ENCODE peak calls at places on chromosomes 5 and 9, in five cellular contexts. One of them, this sample, is unnamed.
A peak's percentile ranks its signal among the peaks of the same experiment; 100 is the strongest.

GRCh38 chr5:137201876-137202275 is 297.2 kb downstream of the SPOCK1 start:
- DNase-seq in cardiac fibroblast: peak; percentile 88
- DNase-seq in adrenal gland: no peak
- DNase-seq in fibroblast of mammary gland: peak; percentile 99
- DNase-seq in GM10248: no peak
- DNase-seq in this sample: no peak

GRCh38 chr9:131923766-131924165 is 155.9 kb downstream of the MED27 start:
- DNase-seq in GM10248: no peak
- DNase-seq in cardiac fibroblast: no peak
- DNase-seq in adrenal gland: no peak
- DNase-seq in fibroblast of mammary gland: no peak
- DNase-seq in this sample: no peak

GRCh38 chr5:57313716-57314115 is 139.9 kb downstream of the GPBP1 start:
- DNase-seq in GM10248: no peak
- DNase-seq in cardiac fibroblast: no peak
- DNase-seq in fibroblast of mammary gland: no peak
- DNase-seq in adrenal gland: no peak
- DNase-seq in this sample: no peak

GRCh38 chr5:127960126-127960744 is 123.3 kb upstream of the SLC12A2 start:
- DNase-seq in fibroblast of mammary gland: peak; percentile 16
- DNase-seq in cardiac fibroblast: peak; percentile 62
- DNase-seq in GM10248: no peak
- DNase-seq in adrenal gland: peak; percentile 13
- DNase-seq in this sample: no peak

GRCh38 chr5:143673676-143674468 is 138.1 kb upstream of the HMHB1 start:
- DNase-seq in cardiac fibroblast: no peak
- DNase-seq in adrenal gland: no peak
- DNase-seq in fibroblast of mammary gland: no peak
- DNase-seq in GM10248: no peak
- DNase-seq in this sample: no peak

GRCh38 chr5:163682226-163682625 is 176.8 kb downstream of the MAT2B start:
- DNase-seq in adrenal gland: no peak
- DNase-seq in GM10248: no peak
- DNase-seq in fibroblast of mammary gland: peak; percentile 15
- DNase-seq in cardiac fibroblast: no peak
- DNase-seq in this sample: no peak

GRCh38 chr5:54363669-54364068 is 53.3 kb upstream of the ARL15 start:
- DNase-seq in GM10248: no peak
- DNase-seq in fibroblast of mammary gland: peak; percentile 53
- DNase-seq in adrenal gland: no peak
- DNase-seq in cardiac fibroblast: no peak
- DNase-seq in this sample: no peak

GRCh38 chr5:94045839-94046782 is 304.7 kb upstream of the POU5F2 start:
- DNase-seq in GM10248: no peak
- DNase-seq in cardiac fibroblast: no peak
- DNase-seq in adrenal gland: no peak
- DNase-seq in fibroblast of mammary gland: no peak
- DNase-seq in this sample: no peak

GRCh38 chr5:140073296-140073695 is 30.2 kb upstream of the NRG2 start:
- DNase-seq in fibroblast of mammary gland: peak; percentile 28
- DNase-seq in GM10248: peak; percentile 28
- DNase-seq in cardiac fibroblast: peak; percentile 33
- DNase-seq in adrenal gland: no peak
- DNase-seq in this sample: no peak

GRCh38 chr9:114287763-114288232 is 35.1 kb upstream of the ORM1 start:
- DNase-seq in adrenal gland: no peak
- DNase-seq in GM10248: no peak
- DNase-seq in cardiac fibroblast: no peak
- DNase-seq in fibroblast of mammary gland: no peak
- DNase-seq in this sample: no peak

GRCh38 chr5:1118231-1118698 is 6.4 kb upstream of the SLC12A7 start:
- DNase-seq in GM10248: no peak
- DNase-seq in cardiac fibroblast: peak; percentile 19
- DNase-seq in fibroblast of mammary gland: peak; percentile 26
- DNase-seq in adrenal gland: peak; percentile 70
- DNase-seq in this sample: no peak

GRCh38 chr5:175246242-175246891 is 197.6 kb downstream of the DRD1 start:
- DNase-seq in adrenal gland: peak; percentile 41
- DNase-seq in cardiac fibroblast: peak; percentile 56
- DNase-seq in fibroblast of mammary gland: peak; percentile 94
- DNase-seq in GM10248: no peak
- DNase-seq in this sample: no peak

GRCh38 chr9:135596211-135596610 is 34.7 kb downstream of the PAEP start:
- DNase-seq in fibroblast of mammary gland: no peak
- DNase-seq in GM10248: no peak
- DNase-seq in adrenal gland: no peak
- DNase-seq in cardiac fibroblast: no peak
- DNase-seq in this sample: no peak

GRCh38 chr5:151270599-151270998 is 17.6 kb downstream of the GM2A start:
- DNase-seq in GM10248: peak; percentile 64
- DNase-seq in cardiac fibroblast: no peak
- DNase-seq in fibroblast of mammary gland: peak; percentile 65
- DNase-seq in adrenal gland: no peak
- DNase-seq in this sample: no peak

GRCh38 chr9:70791936-70792335 is 329.5 kb downstream of the TRPM3 start:
- DNase-seq in adrenal gland: no peak
- DNase-seq in cardiac fibroblast: no peak
- DNase-seq in GM10248: no peak
- DNase-seq in fibroblast of mammary gland: no peak
- DNase-seq in this sample: no peak

GRCh38 chr5:73443725-73444498 is 4.7 kb downstream of the FOXD1 start:
- DNase-seq in fibroblast of mammary gland: no peak
- DNase-seq in cardiac fibroblast: no peak
- DNase-seq in GM10248: no peak
- DNase-seq in adrenal gland: no peak
- DNase-seq in this sample: peak; percentile 52

GRCh38 chr5:38870595-38870994 is 24.8 kb downstream of the OSMR start:
- DNase-seq in GM10248: no peak
- DNase-seq in cardiac fibroblast: no peak
- DNase-seq in fibroblast of mammary gland: no peak
- DNase-seq in adrenal gland: no peak
- DNase-seq in this sample: no peak

GRCh38 chr5:65121880-65122436 is 353.2 kb downstream of the CWC27 start:
- DNase-seq in cardiac fibroblast: peak; percentile 39
- DNase-seq in GM10248: no peak
- DNase-seq in fibroblast of mammary gland: peak; percentile 100
- DNase-seq in adrenal gland: no peak
- DNase-seq in this sample: no peak

GRCh38 chr9:127578627-127578951 is 33.5 kb upstream of the STXBP1 start:
- DNase-seq in GM10248: no peak
- DNase-seq in adrenal gland: no peak
- DNase-seq in cardiac fibroblast: no peak
- DNase-seq in fibroblast of mammary gland: no peak
- DNase-seq in this sample: no peak

GRCh38 chr5:178940569-178941360 is at the start of gene ZNF454:
- DNase-seq in GM10248: no peak
- DNase-seq in adrenal gland: peak; percentile 73
- DNase-seq in fibroblast of mammary gland: peak; percentile 91
- DNase-seq in cardiac fibroblast: peak; percentile 97
- DNase-seq in this sample: peak; percentile 29

GRCh38 chr9:84953252-84953773 is 283.8 kb downstream of the NTRK2 start:
- DNase-seq in GM10248: no peak
- DNase-seq in adrenal gland: no peak
- DNase-seq in fibroblast of mammary gland: no peak
- DNase-seq in cardiac fibroblast: no peak
- DNase-seq in this sample: no peak

GRCh38 chr5:173885481-173886010 is 2.6 kb upstream of the CPEB4 start:
- DNase-seq in cardiac fibroblast: peak; percentile 61
- DNase-seq in adrenal gland: peak; percentile 48
- DNase-seq in fibroblast of mammary gland: no peak
- DNase-seq in GM10248: no peak
- DNase-seq in this sample: no peak

GRCh38 chr9:89153618-89154017 is 25.0 kb downstream of the SHC3 start:
- DNase-seq in adrenal gland: peak; percentile 88
- DNase-seq in GM10248: no peak
- DNase-seq in cardiac fibroblast: peak; percentile 64
- DNase-seq in fibroblast of mammary gland: peak; percentile 94
- DNase-seq in this sample: no peak

GRCh38 chr9:17342696-17343095 is 207.9 kb downstream of the CNTLN start:
- DNase-seq in fibroblast of mammary gland: no peak
- DNase-seq in GM10248: no peak
- DNase-seq in adrenal gland: no peak
- DNase-seq in cardiac fibroblast: no peak
- DNase-seq in this sample: no peak

GRCh38 chr9:69136781-69137180 is 37.3 kb upstream of the TJP2 start:
- DNase-seq in cardiac fibroblast: no peak
- DNase-seq in fibroblast of mammary gland: no peak
- DNase-seq in GM10248: no peak
- DNase-seq in adrenal gland: no peak
- DNase-seq in this sample: no peak

GRCh38 chr9:129064499-129064908 is 16.4 kb upstream of the DOLPP1 start:
- DNase-seq in adrenal gland: peak; percentile 79
- DNase-seq in cardiac fibroblast: no peak
- DNase-seq in fibroblast of mammary gland: no peak
- DNase-seq in GM10248: no peak
- DNase-seq in this sample: no peak

GRCh38 chr9:106860731-106861584 is 2.0 kb upstream of the ZNF462 start:
- DNase-seq in GM10248: no peak
- DNase-seq in fibroblast of mammary gland: no peak
- DNase-seq in cardiac fibroblast: peak; percentile 43
- DNase-seq in adrenal gland: peak; percentile 51
- DNase-seq in this sample: peak; percentile 59

GRCh38 chr9:114588150-114588663 is 638 bp downstream of the ATP6V1G1 start:
- DNase-seq in fibroblast of mammary gland: peak; percentile 57
- DNase-seq in adrenal gland: peak; percentile 63
- DNase-seq in cardiac fibroblast: peak; percentile 57
- DNase-seq in GM10248: no peak
- DNase-seq in this sample: no peak

GRCh38 chr5:59040007-59040803 is 457.3 kb downstream of the RAB3C start:
- DNase-seq in fibroblast of mammary gland: peak; percentile 91
- DNase-seq in adrenal gland: no peak
- DNase-seq in cardiac fibroblast: peak; percentile 88
- DNase-seq in GM10248: peak; percentile 15
- DNase-seq in this sample: no peak

GRCh38 chr5:143229426-143229895 is 174.0 kb downstream of the NR3C1 start:
- DNase-seq in cardiac fibroblast: no peak
- DNase-seq in fibroblast of mammary gland: no peak
- DNase-seq in GM10248: no peak
- DNase-seq in adrenal gland: peak; percentile 37
- DNase-seq in this sample: no peak

GRCh38 chr5:173953528-173954090 is 35.4 kb upstream of the C5orf47 start:
- DNase-seq in adrenal gland: no peak
- DNase-seq in cardiac fibroblast: no peak
- DNase-seq in fibroblast of mammary gland: peak; percentile 47
- DNase-seq in GM10248: no peak
- DNase-seq in this sample: no peak

GRCh38 chr9:14935099-14935710 is 25.0 kb upstream of the FREM1 start:
- DNase-seq in cardiac fibroblast: no peak
- DNase-seq in GM10248: no peak
- DNase-seq in adrenal gland: no peak
- DNase-seq in fibroblast of mammary gland: no peak
- DNase-seq in this sample: no peak

GRCh38 chr9:129481824-129482511 is 138.9 kb downstream of the C9orf50 start:
- DNase-seq in cardiac fibroblast: peak; percentile 67
- DNase-seq in fibroblast of mammary gland: peak; percentile 42
- DNase-seq in GM10248: no peak
- DNase-seq in adrenal gland: no peak
- DNase-seq in this sample: no peak

GRCh38 chr9:123715258-123715657 is 214.7 kb downstream of the DENND1A start:
- DNase-seq in adrenal gland: no peak
- DNase-seq in fibroblast of mammary gland: no peak
- DNase-seq in cardiac fibroblast: no peak
- DNase-seq in GM10248: no peak
- DNase-seq in this sample: no peak

GRCh38 chr5:169263591-169263990 is 37.3 kb downstream of the SLIT3 start:
- DNase-seq in GM10248: no peak
- DNase-seq in adrenal gland: no peak
- DNase-seq in cardiac fibroblast: peak; percentile 16
- DNase-seq in fibroblast of mammary gland: no peak
- DNase-seq in this sample: no peak

GRCh38 chr5:169270827-169271226 is 30.1 kb downstream of the SLIT3 start:
- DNase-seq in GM10248: no peak
- DNase-seq in fibroblast of mammary gland: no peak
- DNase-seq in adrenal gland: no peak
- DNase-seq in cardiac fibroblast: no peak
- DNase-seq in this sample: no peak

GRCh38 chr5:169268019-169268418 is 32.9 kb downstream of the SLIT3 start:
- DNase-seq in adrenal gland: no peak
- DNase-seq in GM10248: no peak
- DNase-seq in fibroblast of mammary gland: peak; percentile 45
- DNase-seq in cardiac fibroblast: no peak
- DNase-seq in this sample: no peak

DNA sequence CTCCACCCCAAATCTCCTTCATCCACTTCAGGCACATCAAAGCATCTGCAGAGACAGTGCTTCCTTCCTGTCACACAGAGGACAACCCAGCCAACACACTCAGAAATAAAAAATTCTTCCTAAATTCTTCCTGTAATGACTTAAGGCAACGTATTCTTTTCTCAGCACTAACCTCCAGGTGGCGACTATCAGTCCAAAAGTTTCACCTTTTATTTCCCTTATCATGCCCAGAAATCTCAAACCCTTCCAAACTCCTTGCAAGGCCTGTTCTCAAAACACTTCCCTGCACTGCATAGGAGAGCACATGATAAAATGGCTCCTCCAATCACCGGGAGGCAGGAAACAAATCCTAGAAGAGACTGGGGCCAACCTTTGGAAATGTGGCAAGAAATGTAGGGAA is 35.1 kb downstream of the SLIT3 start:
- DNase-seq in adrenal gland: no peak
- DNase-seq in cardiac fibroblast: no peak
- DNase-seq in GM10248: no peak
- DNase-seq in fibroblast of mammary gland: peak; percentile 20
- DNase-seq in this sample: no peak
- TF ChIP-seq CTCF in adrenal gland: no peak
- TF ChIP-seq CTCF in cardiac fibroblast: no peak
- TF ChIP-seq CTCF in GM10248: peak; percentile 4
- TF ChIP-seq CTCF in fibroblast of mammary gland: peak; percentile 36
- TF ChIP-seq CTCF in this sample: no peak

GRCh38 chr5:114789773-114790402 is 379.8 kb downstream of the TRIM36 start:
- DNase-seq in adrenal gland: no peak
- DNase-seq in GM10248: peak; percentile 17
- DNase-seq in cardiac fibroblast: peak; percentile 11
- DNase-seq in fibroblast of mammary gland: peak; percentile 32
- DNase-seq in this sample: no peak
- TF ChIP-seq CTCF in adrenal gland: peak; percentile 47
- TF ChIP-seq CTCF in GM10248: peak; percentile 33
- TF ChIP-seq CTCF in cardiac fibroblast: no peak
- TF ChIP-seq CTCF in fibroblast of mammary gland: peak; percentile 39
- TF ChIP-seq CTCF in this sample: peak; percentile 62

DNA sequence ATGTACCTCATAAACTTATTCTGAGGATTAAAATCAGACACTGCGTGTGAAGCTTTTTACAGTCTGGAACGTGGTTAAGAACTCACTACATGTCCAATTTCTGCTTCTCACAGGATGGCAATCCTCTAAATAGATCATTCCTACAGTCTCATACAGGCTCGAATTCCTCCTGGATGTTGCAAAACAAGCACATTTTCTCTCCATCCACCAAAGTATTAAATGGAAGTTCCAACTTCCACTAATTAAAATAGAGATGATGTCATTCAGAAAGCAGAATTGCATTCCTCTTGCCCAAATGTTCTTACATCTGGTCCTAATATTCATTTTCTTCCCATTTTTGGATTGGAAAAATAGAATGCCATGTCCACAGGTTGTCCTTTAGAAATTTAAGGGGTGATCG is 145.5 kb upstream of the PCA3 start:
- DNase-seq in cardiac fibroblast: peak; percentile 49
- DNase-seq in fibroblast of mammary gland: peak; percentile 84
- DNase-seq in adrenal gland: no peak
- DNase-seq in GM10248: no peak
- DNase-seq in this sample: no peak
- TF ChIP-seq CTCF in cardiac fibroblast: no peak
- TF ChIP-seq CTCF in fibroblast of mammary gland: no peak
- TF ChIP-seq CTCF in adrenal gland: no peak
- TF ChIP-seq CTCF in GM10248: no peak
- TF ChIP-seq CTCF in this sample: no peak

GRCh38 chr9:108671156-108671555 is 184.6 kb downstream of the ACTL7B start:
- DNase-seq in cardiac fibroblast: peak; percentile 20
- DNase-seq in GM10248: no peak
- DNase-seq in adrenal gland: no peak
- DNase-seq in fibroblast of mammary gland: peak; percentile 42
- DNase-seq in this sample: peak; percentile 6
- TF ChIP-seq CTCF in cardiac fibroblast: peak; percentile 23
- TF ChIP-seq CTCF in GM10248: no peak
- TF ChIP-seq CTCF in adrenal gland: peak; percentile 22
- TF ChIP-seq CTCF in fibroblast of mammary gland: peak; percentile 45
- TF ChIP-seq CTCF in this sample: peak; percentile 11